ENCODE peak calls at places on chromosomes 11 and 22, in seven cellular contexts. C is thyroid gland, T is left ventricle myocardium inferior, R is kidney, E is mammary epithelial cell, N is IMR-90, Q is right atrium auricular region. O is an unnamed sample.
A peak's percentile ranks its signal among the peaks of the same experiment; 100 is the strongest.

GRCh38 chr11:100827934-100828661 is 141.0 kb downstream of the ARHGAP42 start:
- DNase-seq in N (peak; percentile 84), Q (no peak), R (no peak), C (peak; percentile 18), T (no peak), E (peak; percentile 57), O (no peak)

GRCh38 chr11:35116245-35116644 is 22.7 kb upstream of the CD44 start:
- DNase-seq in R (no peak), C (no peak), Q (no peak), E (peak; percentile 77), N (no peak), T (no peak), O (no peak)

GRCh38 chr11:110366234-110366633 is 63.5 kb upstream of the FDX1 start:
- DNase-seq in Q (no peak), E (peak; percentile 35), N (peak; percentile 28), T (peak; percentile 60), C (peak; percentile 96), R (peak; percentile 70), O (peak; percentile 74)

GRCh38 chr11:69832561-69833413 is 13.6 kb upstream of the FGF3 start:
- DNase-seq in T (no peak), C (no peak), N (no peak), R (no peak), Q (no peak), E (no peak), O (no peak)

GRCh38 chr11:76654310-76654851 is 16.2 kb downstream of the LRRC32 start:
- DNase-seq in C (no peak), E (no peak), Q (peak; percentile 73), N (peak; percentile 97), T (peak; percentile 63), R (peak; percentile 91), O (peak; percentile 24)

GRCh38 chr11:126637800-126638175 is 282.3 kb downstream of the ST3GAL4 start:
- DNase-seq in E (no peak), R (no peak), Q (no peak), T (no peak), C (no peak), N (peak; percentile 94), O (no peak)

GRCh38 chr11:92269021-92269420 is 44.4 kb downstream of the FAT3 start:
- DNase-seq in N (peak; percentile 42), R (no peak), E (peak; percentile 31), T (no peak), Q (no peak), C (no peak), O (no peak)

GRCh38 chr11:83521647-83522596 is 235.8 kb upstream of the CCDC90B start:
- DNase-seq in E (no peak), N (peak; percentile 31), T (no peak), R (no peak), C (no peak), Q (no peak), O (no peak)

GRCh38 chr11:17992916-17993315 is 19.9 kb downstream of the SERGEF start:
- DNase-seq in Q (no peak), R (no peak), E (peak; percentile 66), C (peak; percentile 77), N (no peak), T (no peak), O (no peak)

GRCh38 chr11:61947486-61948210 is 2.5 kb upstream of the BEST1 start:
- DNase-seq in Q (peak; percentile 97), R (peak; percentile 94), T (peak; percentile 85), N (peak; percentile 88), E (peak; percentile 59), C (peak; percentile 91), O (peak; percentile 88)

GRCh38 chr22:43239102-43239875 is 52.4 kb upstream of the TTLL12 start:
- DNase-seq in Q (no peak), T (peak; percentile 34), R (no peak), N (no peak), E (no peak), C (no peak), O (no peak)

GRCh38 chr11:27229511-27230174 is 133.4 kb downstream of the CCDC34 start:
- DNase-seq in R (no peak), C (no peak), N (no peak), Q (no peak), T (no peak), E (no peak), O (no peak)

GRCh38 chr11:93054881-93055280 is 85.4 kb downstream of the MTNR1B start:
- DNase-seq in T (no peak), N (peak; percentile 99), R (no peak), C (no peak), E (peak; percentile 97), Q (no peak), O (no peak)

GRCh38 chr22:45578524-45579147 is 76.0 kb downstream of the FBLN1 start:
- DNase-seq in T (no peak), Q (no peak), E (no peak), C (no peak), R (peak; percentile 46), N (no peak), O (no peak)

GRCh38 chr11:122202161-122202950 is 86.3 kb upstream of the BLID start:
- DNase-seq in E (peak; percentile 79), Q (no peak), N (peak; percentile 83), R (no peak), C (peak; percentile 62), T (no peak), O (no peak)

GRCh38 chr11:66981976-66982578 is 7.0 kb downstream of the C11orf86 start:
- DNase-seq in E (peak; percentile 89), N (peak; percentile 91), Q (peak; percentile 88), T (peak; percentile 89), C (peak; percentile 77), R (peak; percentile 93), O (peak; percentile 80)

GRCh38 chr11:84430661-84431060 is 1144.5 kb upstream of the CCDC90B start:
- DNase-seq in C (peak; percentile 37), T (no peak), R (no peak), Q (no peak), N (no peak), E (no peak), O (no peak)

GRCh38 chr11:130995266-130995665 is 79.0 kb upstream of the SNX19 start:
- DNase-seq in R (no peak), Q (no peak), C (no peak), N (no peak), E (no peak), T (no peak), O (no peak)

GRCh38 chr22:23110190-23110921 is 31.4 kb downstream of the RSPH14 start:
- DNase-seq in C (no peak), T (no peak), N (no peak), E (no peak), Q (no peak), R (no peak), O (no peak)

GRCh38 chr11:991034-991433 is 45.5 kb downstream of the MUC6 start:
- DNase-seq in T (no peak), Q (no peak), R (no peak), E (no peak), N (no peak), C (no peak), O (no peak)

GRCh38 chr11:61923166-61924015 is 6.0 kb upstream of the RAB3IL1 start:
- DNase-seq in T (peak; percentile 79), R (peak; percentile 88), N (peak; percentile 63), C (peak; percentile 44), E (no peak), Q (peak; percentile 90), O (peak; percentile 64)

GRCh38 chr22:44587004-44587793 is 89.2 kb upstream of the RTL6 start:
- DNase-seq in Q (no peak), E (peak; percentile 28), N (peak; percentile 11), C (no peak), R (peak; percentile 70), T (peak; percentile 12), O (no peak)

GRCh38 chr11:35943761-35944502 is at the start of gene LDLRAD3:
- DNase-seq in C (peak; percentile 64), R (peak; percentile 94), N (peak; percentile 82), T (peak; percentile 76), E (peak; percentile 76), Q (peak; percentile 80), O (peak; percentile 70)

GRCh38 chr22:22751043-22751603 is 106.7 kb downstream of the GGTLC2 start:
- DNase-seq in N (no peak), E (no peak), T (no peak), R (no peak), C (no peak), Q (no peak), O (no peak)

GRCh38 chr11:127609025-127609788 is 608.6 kb upstream of the KIRREL3 start:
- DNase-seq in E (no peak), T (no peak), Q (no peak), R (no peak), N (no peak), C (no peak), O (no peak)

GRCh38 chr11:45379162-45379863 is 93.2 kb upstream of the SYT13 start:
- DNase-seq in E (no peak), Q (no peak), T (no peak), N (no peak), C (no peak), R (no peak), O (no peak)
- TF ChIP-seq CTCF in E (no peak), Q (no peak), T (no peak), N (no peak), C (no peak), R (no peak), O (no peak)

GRCh38 chr11:48005878-48006277 is 25.5 kb downstream of the PTPRJ start:
- DNase-seq in T (no peak), N (no peak), Q (no peak), E (no peak), C (no peak), R (no peak), O (no peak)
- H3K27ac ChIP-seq in T (peak overlapping the region; percentile 56), N (no peak overlapping the region), Q (no peak overlapping the region), E (no peak overlapping the region), C (peak overlapping the region; percentile 93), R (peak overlapping the region; percentile 23), O (peak overlapping the region; percentile 1)

GRCh38 chr22:40326905-40327735 is 19.2 kb upstream of the ADSL start:
- DNase-seq in Q (no peak), E (no peak), R (no peak), N (peak; percentile 67), C (no peak), T (no peak), O (no peak)

GRCh38 chr22:40328551-40328950 is 17.7 kb upstream of the ADSL start:
- DNase-seq in E (no peak), Q (no peak), R (no peak), C (no peak), N (no peak), T (no peak), O (no peak)

GRCh38 chr22:40331706-40332105 is 14.6 kb upstream of the ADSL start:
- DNase-seq in Q (no peak), N (no peak), R (no peak), E (no peak), T (no peak), C (no peak), O (no peak)

GRCh38 chr22:40329021-40329456 is 17.3 kb upstream of the ADSL start:
- DNase-seq in N (no peak), T (no peak), E (no peak), Q (no peak), C (no peak), R (no peak), O (no peak)

DNA sequence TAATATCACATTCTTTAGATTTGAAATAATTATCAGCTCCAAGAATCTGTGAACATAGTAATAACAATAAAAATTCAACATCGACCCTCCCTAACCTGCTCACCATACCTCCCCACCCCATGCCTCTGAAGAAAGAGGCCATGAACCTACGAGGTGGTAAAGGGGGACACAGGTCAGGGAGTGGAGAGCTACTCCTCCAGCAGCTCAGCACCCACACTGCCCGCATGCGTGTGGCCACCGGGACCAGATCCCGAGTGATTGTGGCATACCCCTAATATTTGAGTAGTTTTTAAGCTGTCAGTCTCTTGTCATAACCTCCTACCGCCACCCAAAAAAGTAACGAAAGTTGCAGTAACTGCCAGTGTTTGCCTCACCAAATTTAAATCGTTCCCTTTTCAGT is 16.8 kb upstream of the ADSL start:
- DNase-seq in N (no peak), R (no peak), C (no peak), T (no peak), Q (no peak), E (no peak), O (no peak)
- H3K4me1 ChIP-seq in N (peaks cover 10% of the 10 kb centered on the region), R (no peaks in the 10 kb centered on the region), C (no peaks in the 10 kb centered on the region), T (peaks cover 23% of the 10 kb centered on the region), Q (peaks cover 11% of the 10 kb centered on the region), E (no peaks in the 10 kb centered on the region), O (no peaks in the 10 kb centered on the region)

GRCh38 chr11:82250047-82250446 is 483.6 kb downstream of the FAM181B start:
- DNase-seq in C (no peak), E (no peak), R (no peak), Q (no peak), T (no peak), N (no peak), O (no peak)
- TF ChIP-seq CTCF in C (no peak), E (no peak), R (no peak), Q (no peak), T (no peak), N (no peak), O (no peak)

O was measured in stomach.